ENCODE peak calls at places on chromosomes 1 and 21, in nine cellular contexts. I is HS-27A; E is hippocampal formation; B is fibroblast of lung; G is body of pancreas; Y is NCI-H1694; O is renal cortical epithelial cell; K is activated naive CD4-positive, alpha-beta T cell treated with anti-CD3 and anti-CD28 coated beads, Interleukin-2, amount 50 U/mL, for 72 hours; P is AG09319. T is an unnamed sample.
A peak's percentile ranks its signal among the peaks of the same experiment; 100 is the strongest.

GRCh38 chr1:180137767-180138166 is 16.9 kb upstream of the QSOX1 start:
- DNase-seq in I (no peak), E (no peak), B (no peak), G (no peak), Y (no peak), O (no peak), K (no peak), P (no peak), T (no peak)

GRCh38 chr1:40394456-40395172 is 21.1 kb downstream of the SMAP2 start:
- DNase-seq in I (no peak), E (no peak), B (peak; percentile 59), G (no peak), Y (no peak), O (no peak), K (no peak), P (no peak), T (peak; percentile 50)

GRCh38 chr1:28449904-28450303 is 55.9 kb upstream of the RCC1 start:
- DNase-seq in I (no peak), E (no peak), B (peak; percentile 82), G (no peak), Y (no peak), O (peak; percentile 84), K (peak; percentile 59), P (no peak), T (peak; percentile 78)

GRCh38 chr1:182962554-182963115 is 9.7 kb upstream of the SHCBP1L start:
- DNase-seq in I (peak; percentile 62), E (peak; percentile 89), B (peak; percentile 89), G (peak; percentile 73), Y (peak; percentile 86), O (peak; percentile 90), K (peak; percentile 21), P (peak; percentile 83), T (peak; percentile 77)

GRCh38 chr1:53449026-53449425 is 10.2 kb upstream of the DMRTB1 start:
- DNase-seq in I (peak; percentile 92), E (no peak), B (peak; percentile 92), G (no peak), Y (no peak), O (peak; percentile 67), K (no peak), P (no peak), T (peak; percentile 91)

GRCh38 chr1:247453256-247453655 is 4.6 kb downstream of the OR2B11 start:
- DNase-seq in I (no peak), E (no peak), B (no peak), G (no peak), Y (no peak), O (no peak), K (no peak), P (no peak), T (no peak)

GRCh38 chr1:56481140-56481694 is 98.1 kb downstream of the PLPP3 start:
- DNase-seq in I (no peak), E (no peak), B (no peak), G (no peak), Y (no peak), O (no peak), K (no peak), P (no peak), T (no peak)

GRCh38 chr1:7940745-7941436 is at the start of gene TNFRSF9:
- DNase-seq in I (no peak), E (no peak), B (peak; percentile 71), G (peak; percentile 33), Y (no peak), O (peak; percentile 66), K (peak; percentile 70), P (no peak), T (peak; percentile 61)

GRCh38 chr1:68725353-68725752 is 228.5 kb upstream of the DEPDC1 start:
- DNase-seq in I (no peak), E (no peak), B (peak; percentile 2), G (peak; percentile 58), Y (peak; percentile 67), O (peak; percentile 93), K (no peak), P (no peak), T (no peak)

GRCh38 chr21:22795644-22796043 is 1797.4 kb downstream of the NCAM2 start:
- DNase-seq in I (no peak), E (no peak), B (no peak), G (no peak), Y (no peak), O (no peak), K (no peak), P (no peak), T (no peak)

GRCh38 chr1:22976461-22977243 is 4.0 kb upstream of the LACTBL1 start:
- DNase-seq in I (peak; percentile 80), E (peak; percentile 64), B (peak; percentile 79), G (peak; percentile 74), Y (peak; percentile 71), O (peak; percentile 65), K (peak; percentile 60), P (peak; percentile 74), T (peak; percentile 72)

GRCh38 chr1:241593186-241593585 is 47.0 kb downstream of the CHML start:
- DNase-seq in I (no peak), E (no peak), B (peak; percentile 42), G (no peak), Y (no peak), O (no peak), K (no peak), P (no peak), T (no peak)

GRCh38 chr1:21526441-21526840 is 17.2 kb downstream of the ALPL start:
- DNase-seq in I (no peak), E (no peak), B (no peak), G (no peak), Y (no peak), O (no peak), K (no peak), P (no peak), T (no peak)

GRCh38 chr1:8090241-8090702 is 64.2 kb upstream of the ERRFI1 start:
- DNase-seq in I (peak; percentile 91), E (no peak), B (peak; percentile 99), G (no peak), Y (no peak), O (peak; percentile 92), K (no peak), P (peak; percentile 69), T (peak; percentile 99)

GRCh38 chr1:203512830-203513578 is 19.1 kb downstream of the OPTC start:
- DNase-seq in I (peak; percentile 86), E (no peak), B (peak; percentile 97), G (no peak), Y (no peak), O (peak; percentile 95), K (peak; percentile 54), P (peak; percentile 73), T (peak; percentile 96)

GRCh38 chr1:223312273-223312672 is 51.7 kb downstream of the SUSD4 start:
- DNase-seq in I (no peak), E (no peak), B (no peak), G (no peak), Y (no peak), O (no peak), K (no peak), P (no peak), T (no peak)

GRCh38 chr1:160779662-160780397 is 16.1 kb upstream of the LY9 start:
- DNase-seq in I (no peak), E (no peak), B (no peak), G (peak; percentile 23), Y (no peak), O (no peak), K (no peak), P (no peak), T (no peak)